ENCODE peak calls at places on chromosomes 4 and X, in nine cellular contexts. S is left ventricle myocardium superior, O is mammary epithelial cell, L is stromal cell of bone marrow, H is T-helper 2 cell, W is GM10248, J is right lobe of liver, Z is occipital lobe, P is iris pigment epithelial cell. F is an unnamed sample.

GRCh38 chr4:109803924-109804571 is 2.2 kb upstream of the CFI start:
- DNase-seq in S (no peak), O (peak; percentile 36), L (peak; percentile 37), H (no peak), W (peak; percentile 43), J (no peak), Z (no peak), P (peak; percentile 63), F (no peak)

GRCh38 chr4:35105486-35105885 is 1138.8 kb downstream of the ARAP2 start:
- DNase-seq in S (no peak), O (no peak), L (no peak), H (no peak), W (no peak), J (no peak), Z (no peak), P (no peak), F (no peak)

GRCh38 chr4:89939994-89940393 is 45.3 kb downstream of the MMRN1 start:
- DNase-seq in S (peak; percentile 26), O (no peak), L (peak; percentile 2), H (no peak), W (no peak), J (no peak), Z (no peak), P (peak; percentile 44), F (no peak)

GRCh38 chr4:165312506-165312905 is 15.0 kb upstream of the MSMO1 start:
- DNase-seq in S (no peak), O (peak; percentile 54), L (no peak), H (no peak), W (no peak), J (no peak), Z (no peak), P (peak; percentile 89), F (no peak)

GRCh38 chrX:37763400-37763799 is 16.5 kb upstream of the CYBB start:
- DNase-seq in S (no peak), O (no peak), L (no peak), H (no peak), W (no peak), J (no peak), Z (no peak), P (no peak), F (no peak)

GRCh38 chr4:26806331-26806730 is 54.3 kb upstream of the STIM2 start:
- DNase-seq in S (no peak), O (peak; percentile 39), L (no peak), H (no peak), W (no peak), J (no peak), Z (no peak), P (peak; percentile 19), F (no peak)

GRCh38 chr4:124806403-124806802 is 93.9 kb upstream of the ANKRD50 start:
- DNase-seq in S (no peak), O (peak; percentile 46), L (no peak), H (no peak), W (no peak), J (no peak), Z (no peak), P (peak; percentile 38), F (peak; percentile 38)

GRCh38 chr4:5960197-5960880 is 57.9 kb downstream of the C4orf50 start:
- DNase-seq in S (no peak), O (no peak), L (no peak), H (no peak), W (no peak), J (peak; percentile 17), Z (no peak), P (no peak), F (no peak)

GRCh38 chrX:48511561-48511960 is 2.8 kb downstream of the PORCN start:
- DNase-seq in S (no peak), O (no peak), L (no peak), H (no peak), W (no peak), J (no peak), Z (no peak), P (no peak), F (no peak)

GRCh38 chr4:23930750-23931488 is 41.1 kb upstream of the PPARGC1A start:
- DNase-seq in S (peak; percentile 91), O (no peak), L (peak; percentile 50), H (no peak), W (no peak), J (peak; percentile 94), Z (peak; percentile 11), P (no peak), F (peak; percentile 7)

GRCh38 chr4:109648266-109648996 is 54.8 kb downstream of the CASP6 start:
- DNase-seq in S (no peak), O (no peak), L (no peak), H (peak; percentile 6), W (no peak), J (no peak), Z (no peak), P (peak; percentile 12), F (no peak)

GRCh38 chr4:99330648-99331047 is 9.4 kb upstream of the ADH1B start:
- DNase-seq in S (no peak), O (no peak), L (no peak), H (no peak), W (no peak), J (no peak), Z (no peak), P (no peak), F (no peak)

GRCh38 chr4:6250235-6250983 is 19.2 kb upstream of the WFS1 start:
- DNase-seq in S (no peak), O (peak; percentile 57), L (peak; percentile 34), H (no peak), W (peak; percentile 76), J (no peak), Z (no peak), P (peak; percentile 55), F (no peak)

F was measured in head of caudate nucleus.